ENCODE peak calls at places on chromosomes 13 and 19, in nine cellular contexts. One of them, this sample, is unnamed. For H3K4me1, the result is how much of the 10 kb centered on the place peaks cover.

GRCh38 chr13:75803175-75803611 is 167.1 kb downstream of the LMO7 start:
- DNase-seq in foreskin keratinocyte: no peak
- DNase-seq in tibial artery: no peak
- DNase-seq in uterus: no peak
- DNase-seq in iPS DF 6.9: peak
- DNase-seq in right atrium auricular region: no peak
- DNase-seq in upper lobe of right lung: no peak
- DNase-seq in heart right ventricle: no peak
- DNase-seq in psoas muscle: no peak
- DNase-seq in this sample: peak

GRCh38 chr13:72643339-72643989 is 84.0 kb downstream of the MZT1 start:
- DNase-seq in foreskin keratinocyte: peak
- DNase-seq in tibial artery: peak
- DNase-seq in uterus: no peak
- DNase-seq in iPS DF 6.9: no peak
- DNase-seq in right atrium auricular region: no peak
- DNase-seq in upper lobe of right lung: no peak
- DNase-seq in heart right ventricle: no peak
- DNase-seq in psoas muscle: no peak
- DNase-seq in this sample: peak

GRCh38 chr13:71880753-71881541 is 13.9 kb upstream of the DACH1 start:
- DNase-seq in foreskin keratinocyte: peak
- DNase-seq in tibial artery: no peak
- DNase-seq in uterus: no peak
- DNase-seq in iPS DF 6.9: no peak
- DNase-seq in right atrium auricular region: no peak
- DNase-seq in upper lobe of right lung: no peak
- DNase-seq in heart right ventricle: no peak
- DNase-seq in psoas muscle: no peak
- DNase-seq in this sample: no peak

GRCh38 chr19:1173160-1173844 is 766 bp downstream of the SBNO2 start:
- DNase-seq in foreskin keratinocyte: no peak
- DNase-seq in tibial artery: no peak
- DNase-seq in uterus: peak
- DNase-seq in iPS DF 6.9: no peak
- DNase-seq in right atrium auricular region: no peak
- DNase-seq in upper lobe of right lung: peak
- DNase-seq in heart right ventricle: no peak
- DNase-seq in psoas muscle: peak
- DNase-seq in this sample: no peak

GRCh38 chr13:71540098-71540497 is 326.9 kb downstream of the DACH1 start:
- DNase-seq in foreskin keratinocyte: no peak
- DNase-seq in tibial artery: no peak
- DNase-seq in uterus: no peak
- DNase-seq in iPS DF 6.9: no peak
- DNase-seq in right atrium auricular region: no peak
- DNase-seq in upper lobe of right lung: no peak
- DNase-seq in heart right ventricle: no peak
- DNase-seq in psoas muscle: no peak
- DNase-seq in this sample: no peak

GRCh38 chr19:31140717-31141116 is 208.5 kb downstream of the TSHZ3 start:
- DNase-seq in foreskin keratinocyte: peak
- DNase-seq in tibial artery: no peak
- DNase-seq in uterus: no peak
- DNase-seq in iPS DF 6.9: no peak
- DNase-seq in right atrium auricular region: no peak
- DNase-seq in upper lobe of right lung: no peak
- DNase-seq in heart right ventricle: no peak
- DNase-seq in psoas muscle: no peak
- DNase-seq in this sample: no peak

GRCh38 chr19:4393947-4394590 is 6.3 kb downstream of the SH3GL1 start:
- DNase-seq in foreskin keratinocyte: no peak
- DNase-seq in tibial artery: no peak
- DNase-seq in uterus: no peak
- DNase-seq in iPS DF 6.9: no peak
- DNase-seq in right atrium auricular region: no peak
- DNase-seq in upper lobe of right lung: no peak
- DNase-seq in heart right ventricle: no peak
- DNase-seq in psoas muscle: no peak
- DNase-seq in this sample: no peak

GRCh38 chr19:41799444-41800000 is 3.1 kb downstream of the CEACAM3 start:
- DNase-seq in foreskin keratinocyte: no peak
- DNase-seq in tibial artery: no peak
- DNase-seq in uterus: no peak
- DNase-seq in iPS DF 6.9: no peak
- DNase-seq in right atrium auricular region: no peak
- DNase-seq in upper lobe of right lung: no peak
- DNase-seq in heart right ventricle: no peak
- DNase-seq in psoas muscle: no peak
- DNase-seq in this sample: no peak

GRCh38 chr19:20367811-20368294 is 197.7 kb downstream of the ZNF737 start:
- DNase-seq in foreskin keratinocyte: peak
- DNase-seq in tibial artery: no peak
- DNase-seq in uterus: no peak
- DNase-seq in iPS DF 6.9: peak
- DNase-seq in right atrium auricular region: no peak
- DNase-seq in upper lobe of right lung: no peak
- DNase-seq in heart right ventricle: no peak
- DNase-seq in psoas muscle: no peak
- DNase-seq in this sample: no peak

GRCh38 chr19:30742981-30743380 is 370.8 kb downstream of the ZNF536 start:
- DNase-seq in foreskin keratinocyte: no peak
- DNase-seq in tibial artery: no peak
- DNase-seq in uterus: no peak
- DNase-seq in iPS DF 6.9: no peak
- DNase-seq in right atrium auricular region: peak
- DNase-seq in upper lobe of right lung: no peak
- DNase-seq in heart right ventricle: no peak
- DNase-seq in psoas muscle: no peak
- DNase-seq in this sample: no peak

GRCh38 chr19:10927691-10928562 is 512 bp downstream of the YIPF2 start:
- DNase-seq in foreskin keratinocyte: no peak
- DNase-seq in tibial artery: no peak
- DNase-seq in uterus: no peak
- DNase-seq in iPS DF 6.9: no peak
- DNase-seq in right atrium auricular region: no peak
- DNase-seq in upper lobe of right lung: no peak
- DNase-seq in heart right ventricle: no peak
- DNase-seq in psoas muscle: no peak
- DNase-seq in this sample: no peak

GRCh38 chr13:75704194-75704941 is 68.2 kb downstream of the LMO7 start:
- DNase-seq in foreskin keratinocyte: no peak
- DNase-seq in tibial artery: no peak
- DNase-seq in uterus: no peak
- DNase-seq in iPS DF 6.9: no peak
- DNase-seq in right atrium auricular region: no peak
- DNase-seq in upper lobe of right lung: no peak
- DNase-seq in heart right ventricle: no peak
- DNase-seq in psoas muscle: no peak
- DNase-seq in this sample: no peak

GRCh38 chr13:114078501-114079451 is 53.6 kb downstream of the RASA3 start:
- DNase-seq in foreskin keratinocyte: peak
- DNase-seq in tibial artery: peak
- DNase-seq in uterus: peak
- DNase-seq in iPS DF 6.9: no peak
- DNase-seq in right atrium auricular region: peak
- DNase-seq in upper lobe of right lung: peak
- DNase-seq in heart right ventricle: no peak
- DNase-seq in psoas muscle: peak
- DNase-seq in this sample: no peak

GRCh38 chr13:49836516-49836915 is 44.0 kb upstream of the KPNA3 start:
- DNase-seq in foreskin keratinocyte: peak
- DNase-seq in tibial artery: no peak
- DNase-seq in uterus: no peak
- DNase-seq in iPS DF 6.9: no peak
- DNase-seq in right atrium auricular region: no peak
- DNase-seq in upper lobe of right lung: no peak
- DNase-seq in heart right ventricle: no peak
- DNase-seq in psoas muscle: no peak
- DNase-seq in this sample: no peak

GRCh38 chr19:10290439-10290875 is 705 bp downstream of the ICAM5 start:
- DNase-seq in foreskin keratinocyte: no peak
- DNase-seq in tibial artery: no peak
- DNase-seq in uterus: no peak
- DNase-seq in iPS DF 6.9: no peak
- DNase-seq in right atrium auricular region: no peak
- DNase-seq in upper lobe of right lung: no peak
- DNase-seq in heart right ventricle: no peak
- DNase-seq in psoas muscle: no peak
- DNase-seq in this sample: no peak

GRCh38 chr13:101511766-101512165 is 59.3 kb downstream of the ITGBL1 start:
- DNase-seq in foreskin keratinocyte: no peak
- DNase-seq in tibial artery: no peak
- DNase-seq in uterus: no peak
- DNase-seq in iPS DF 6.9: no peak
- DNase-seq in right atrium auricular region: no peak
- DNase-seq in upper lobe of right lung: no peak
- DNase-seq in heart right ventricle: no peak
- DNase-seq in psoas muscle: no peak
- DNase-seq in this sample: no peak

GRCh38 chr13:28657784-28658538 is 969 bp upstream of the POMP start:
- DNase-seq in foreskin keratinocyte: peak
- DNase-seq in tibial artery: no peak
- DNase-seq in uterus: no peak
- DNase-seq in iPS DF 6.9: no peak
- DNase-seq in right atrium auricular region: no peak
- DNase-seq in upper lobe of right lung: no peak
- DNase-seq in heart right ventricle: no peak
- DNase-seq in psoas muscle: no peak
- DNase-seq in this sample: no peak

GRCh38 chr13:40876020-40876738 is 86.8 kb downstream of the SLC25A15 start:
- DNase-seq in foreskin keratinocyte: no peak
- DNase-seq in tibial artery: no peak
- DNase-seq in uterus: no peak
- DNase-seq in iPS DF 6.9: no peak
- DNase-seq in right atrium auricular region: no peak
- DNase-seq in upper lobe of right lung: no peak
- DNase-seq in heart right ventricle: no peak
- DNase-seq in psoas muscle: no peak
- DNase-seq in this sample: no peak
- H3K4me1 ChIP-seq in foreskin keratinocyte: under half
- H3K4me1 ChIP-seq in tibial artery: under half
- H3K4me1 ChIP-seq in uterus: under half
- H3K4me1 ChIP-seq in iPS DF 6.9: under half
- H3K4me1 ChIP-seq in right atrium auricular region: under half
- H3K4me1 ChIP-seq in upper lobe of right lung: under half
- H3K4me1 ChIP-seq in heart right ventricle: under half
- H3K4me1 ChIP-seq in psoas muscle: under half
- H3K4me1 ChIP-seq in this sample: under half

GRCh38 chr13:99280166-99280565 is 22.0 kb upstream of the GPR18 start:
- DNase-seq in foreskin keratinocyte: no peak
- DNase-seq in tibial artery: no peak
- DNase-seq in uterus: no peak
- DNase-seq in iPS DF 6.9: no peak
- DNase-seq in right atrium auricular region: no peak
- DNase-seq in upper lobe of right lung: no peak
- DNase-seq in heart right ventricle: no peak
- DNase-seq in psoas muscle: no peak
- DNase-seq in this sample: no peak
- H3K4me1 ChIP-seq in foreskin keratinocyte: under half
- H3K4me1 ChIP-seq in tibial artery: under half
- H3K4me1 ChIP-seq in uterus: under half
- H3K4me1 ChIP-seq in iPS DF 6.9: under half
- H3K4me1 ChIP-seq in right atrium auricular region: under half
- H3K4me1 ChIP-seq in upper lobe of right lung: under half
- H3K4me1 ChIP-seq in heart right ventricle: under half
- H3K4me1 ChIP-seq in psoas muscle: under half
- H3K4me1 ChIP-seq in this sample: half or more

GRCh38 chr19:40600086-40600917 is 867 bp upstream of the LTBP4 start:
- DNase-seq in foreskin keratinocyte: no peak
- DNase-seq in tibial artery: peak
- DNase-seq in uterus: peak
- DNase-seq in iPS DF 6.9: no peak
- DNase-seq in right atrium auricular region: no peak
- DNase-seq in upper lobe of right lung: no peak
- DNase-seq in heart right ventricle: peak
- DNase-seq in psoas muscle: peak
- DNase-seq in this sample: no peak
- H3K4me1 ChIP-seq in foreskin keratinocyte: under half
- H3K4me1 ChIP-seq in tibial artery: half or more
- H3K4me1 ChIP-seq in uterus: under half
- H3K4me1 ChIP-seq in iPS DF 6.9: under half
- H3K4me1 ChIP-seq in right atrium auricular region: under half
- H3K4me1 ChIP-seq in upper lobe of right lung: half or more
- H3K4me1 ChIP-seq in heart right ventricle: half or more
- H3K4me1 ChIP-seq in psoas muscle: under half
- H3K4me1 ChIP-seq in this sample: half or more

GRCh38 chr19:15303105-15303780 is 29.1 kb downstream of the BRD4 start:
- DNase-seq in foreskin keratinocyte: no peak
- DNase-seq in tibial artery: no peak
- DNase-seq in uterus: no peak
- DNase-seq in iPS DF 6.9: no peak
- DNase-seq in right atrium auricular region: no peak
- DNase-seq in upper lobe of right lung: peak
- DNase-seq in heart right ventricle: no peak
- DNase-seq in psoas muscle: no peak
- DNase-seq in this sample: no peak

GRCh38 chr19:15305582-15306334 is 26.6 kb downstream of the BRD4 start:
- DNase-seq in foreskin keratinocyte: no peak
- DNase-seq in tibial artery: no peak
- DNase-seq in uterus: no peak
- DNase-seq in iPS DF 6.9: no peak
- DNase-seq in right atrium auricular region: no peak
- DNase-seq in upper lobe of right lung: no peak
- DNase-seq in heart right ventricle: no peak
- DNase-seq in psoas muscle: no peak
- DNase-seq in this sample: no peak

GRCh38 chr19:15300533-15301194 is 31.7 kb downstream of the BRD4 start:
- DNase-seq in foreskin keratinocyte: peak
- DNase-seq in tibial artery: no peak
- DNase-seq in uterus: no peak
- DNase-seq in iPS DF 6.9: no peak
- DNase-seq in right atrium auricular region: no peak
- DNase-seq in upper lobe of right lung: no peak
- DNase-seq in heart right ventricle: no peak
- DNase-seq in psoas muscle: no peak
- DNase-seq in this sample: no peak

GRCh38 chr19:15307169-15307568 is 25.2 kb downstream of the BRD4 start:
- DNase-seq in foreskin keratinocyte: no peak
- DNase-seq in tibial artery: no peak
- DNase-seq in uterus: no peak
- DNase-seq in iPS DF 6.9: no peak
- DNase-seq in right atrium auricular region: no peak
- DNase-seq in upper lobe of right lung: no peak
- DNase-seq in heart right ventricle: no peak
- DNase-seq in psoas muscle: no peak
- DNase-seq in this sample: no peak

DNA sequence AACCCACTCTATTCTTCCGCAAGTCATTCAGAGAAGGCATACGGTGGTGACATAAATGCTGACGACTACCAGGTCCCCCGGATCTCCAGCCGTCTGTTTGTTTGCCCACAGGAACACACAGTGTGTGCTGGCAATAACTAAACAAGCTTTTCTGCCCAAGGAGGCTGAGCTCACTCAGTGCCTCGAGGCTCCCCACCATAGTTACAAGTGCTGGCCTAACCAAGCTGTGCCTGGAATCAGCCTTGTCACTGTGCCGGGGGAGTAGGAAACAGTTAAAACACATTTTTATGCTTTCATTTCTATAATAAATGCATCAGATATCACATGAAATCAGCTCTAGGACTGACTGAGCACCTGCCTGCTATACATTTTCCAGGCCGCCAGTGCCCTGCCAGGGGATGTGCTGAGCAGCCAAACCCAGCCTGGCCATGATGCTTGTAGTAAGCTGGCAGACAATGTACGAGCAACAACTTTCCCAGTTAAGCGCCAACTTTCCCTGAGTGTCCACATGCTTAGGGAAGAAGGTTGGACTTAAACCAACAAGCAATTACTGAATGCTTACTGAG is 28.1 kb downstream of the BRD4 start:
- DNase-seq in foreskin keratinocyte: no peak
- DNase-seq in tibial artery: no peak
- DNase-seq in uterus: no peak
- DNase-seq in iPS DF 6.9: no peak
- DNase-seq in right atrium auricular region: no peak
- DNase-seq in upper lobe of right lung: peak
- DNase-seq in heart right ventricle: peak
- DNase-seq in psoas muscle: peak
- DNase-seq in this sample: no peak
- H3K4me1 ChIP-seq in foreskin keratinocyte: under half
- H3K4me1 ChIP-seq in tibial artery: half or more
- H3K4me1 ChIP-seq in uterus: under half
- H3K4me1 ChIP-seq in iPS DF 6.9: under half
- H3K4me1 ChIP-seq in right atrium auricular region: under half
- H3K4me1 ChIP-seq in upper lobe of right lung: half or more
- H3K4me1 ChIP-seq in heart right ventricle: half or more
- H3K4me1 ChIP-seq in psoas muscle: half or more
- H3K4me1 ChIP-seq in this sample: half or more